ENCODE peak calls at places on chromosomes 12 and 14, in seven cellular contexts. One of them, this sample, is unnamed.

GRCh38 chr12:93789767-93790166 is 112.6 kb downstream of the CRADD start:
- DNase-seq in adrenal gland: no peak
- DNase-seq in AG04450: no peak
- DNase-seq in uterus: no peak
- DNase-seq in gastrocnemius medialis: no peak
- DNase-seq in left lung: no peak
- DNase-seq in breast epithelium: no peak
- DNase-seq in this sample: no peak

GRCh38 chr12:124466200-124467128 is 100.9 kb downstream of the NCOR2 start:
- DNase-seq in adrenal gland: peak
- DNase-seq in gastrocnemius medialis: peak
- DNase-seq in uterus: no peak
- DNase-seq in AG04450: no peak
- DNase-seq in left lung: peak
- DNase-seq in breast epithelium: no peak
- DNase-seq in this sample: no peak

GRCh38 chr14:69260979-69261605 is 1.1 kb downstream of the GALNT16 start:
- DNase-seq in breast epithelium: no peak
- DNase-seq in uterus: no peak
- DNase-seq in left lung: no peak
- DNase-seq in AG04450: no peak
- DNase-seq in gastrocnemius medialis: no peak
- DNase-seq in adrenal gland: peak
- DNase-seq in this sample: no peak

GRCh38 chr12:113778432-113779128 is 187.5 kb downstream of the RBM19 start:
- DNase-seq in AG04450: no peak
- DNase-seq in uterus: no peak
- DNase-seq in adrenal gland: no peak
- DNase-seq in gastrocnemius medialis: no peak
- DNase-seq in breast epithelium: no peak
- DNase-seq in left lung: no peak
- DNase-seq in this sample: no peak

GRCh38 chr14:71372411-71372838 is 465.2 kb downstream of the PCNX1 start:
- DNase-seq in gastrocnemius medialis: no peak
- DNase-seq in left lung: no peak
- DNase-seq in adrenal gland: no peak
- DNase-seq in uterus: no peak
- DNase-seq in AG04450: peak
- DNase-seq in breast epithelium: no peak
- DNase-seq in this sample: no peak

GRCh38 chr14:64212666-64213065 is 81.5 kb downstream of the ESR2 start:
- DNase-seq in uterus: no peak
- DNase-seq in gastrocnemius medialis: no peak
- DNase-seq in breast epithelium: no peak
- DNase-seq in AG04450: no peak
- DNase-seq in adrenal gland: no peak
- DNase-seq in left lung: no peak
- DNase-seq in this sample: no peak

GRCh38 chr12:121801601-121802484 is 2.0 kb upstream of the SETD1B start:
- DNase-seq in adrenal gland: no peak
- DNase-seq in uterus: no peak
- DNase-seq in breast epithelium: no peak
- DNase-seq in AG04450: no peak
- DNase-seq in left lung: no peak
- DNase-seq in gastrocnemius medialis: no peak
- DNase-seq in this sample: no peak

GRCh38 chr14:63659726-63660125 is 18.1 kb upstream of the WDR89 start:
- DNase-seq in gastrocnemius medialis: no peak
- DNase-seq in uterus: no peak
- DNase-seq in adrenal gland: no peak
- DNase-seq in AG04450: no peak
- DNase-seq in breast epithelium: no peak
- DNase-seq in left lung: no peak
- DNase-seq in this sample: peak

GRCh38 chr12:108424026-108424425 is 84.9 kb upstream of the CMKLR1 start:
- DNase-seq in adrenal gland: no peak
- DNase-seq in uterus: no peak
- DNase-seq in AG04450: no peak
- DNase-seq in breast epithelium: no peak
- DNase-seq in left lung: no peak
- DNase-seq in gastrocnemius medialis: no peak
- DNase-seq in this sample: no peak

GRCh38 chr12:92955997-92956663 is 27.0 kb upstream of the EEA1 start:
- DNase-seq in AG04450: peak
- DNase-seq in left lung: no peak
- DNase-seq in adrenal gland: no peak
- DNase-seq in uterus: no peak
- DNase-seq in breast epithelium: no peak
- DNase-seq in gastrocnemius medialis: no peak
- DNase-seq in this sample: no peak

GRCh38 chr14:49876563-49877127 is 16.2 kb upstream of the ARF6 start:
- DNase-seq in AG04450: no peak
- DNase-seq in breast epithelium: no peak
- DNase-seq in gastrocnemius medialis: no peak
- DNase-seq in uterus: no peak
- DNase-seq in adrenal gland: peak
- DNase-seq in left lung: no peak
- DNase-seq in this sample: no peak

GRCh38 chr14:42192659-42193425 is 586.2 kb downstream of the LRFN5 start:
- DNase-seq in breast epithelium: no peak
- DNase-seq in adrenal gland: no peak
- DNase-seq in AG04450: peak
- DNase-seq in gastrocnemius medialis: no peak
- DNase-seq in uterus: no peak
- DNase-seq in left lung: no peak
- DNase-seq in this sample: no peak

GRCh38 chr14:31419179-31420012 is 954 bp downstream of the HEATR5A start:
- DNase-seq in AG04450: no peak
- DNase-seq in uterus: no peak
- DNase-seq in adrenal gland: no peak
- DNase-seq in breast epithelium: no peak
- DNase-seq in left lung: no peak
- DNase-seq in gastrocnemius medialis: no peak
- DNase-seq in this sample: no peak

GRCh38 chr14:72169521-72169920 is 237.3 kb downstream of the RGS6 start:
- DNase-seq in breast epithelium: no peak
- DNase-seq in adrenal gland: no peak
- DNase-seq in gastrocnemius medialis: no peak
- DNase-seq in left lung: no peak
- DNase-seq in uterus: no peak
- DNase-seq in AG04450: no peak
- DNase-seq in this sample: no peak

GRCh38 chr12:32535260-32535999 is 136.1 kb downstream of the FGD4 start:
- DNase-seq in left lung: peak
- DNase-seq in gastrocnemius medialis: peak
- DNase-seq in uterus: peak
- DNase-seq in adrenal gland: peak
- DNase-seq in AG04450: no peak
- DNase-seq in breast epithelium: no peak
- DNase-seq in this sample: peak

GRCh38 chr12:62191747-62192485 is 68.3 kb upstream of the USP15 start:
- DNase-seq in gastrocnemius medialis: no peak
- DNase-seq in uterus: no peak
- DNase-seq in AG04450: no peak
- DNase-seq in breast epithelium: no peak
- DNase-seq in adrenal gland: peak
- DNase-seq in left lung: peak
- DNase-seq in this sample: peak

GRCh38 chr14:70013269-70013873 is 134.2 kb downstream of the SMOC1 start:
- DNase-seq in breast epithelium: no peak
- DNase-seq in uterus: no peak
- DNase-seq in AG04450: no peak
- DNase-seq in adrenal gland: peak
- DNase-seq in gastrocnemius medialis: no peak
- DNase-seq in left lung: no peak
- DNase-seq in this sample: no peak

GRCh38 chr12:41795910-41796309 is 348.8 kb downstream of the GXYLT1 start:
- DNase-seq in breast epithelium: no peak
- DNase-seq in adrenal gland: no peak
- DNase-seq in left lung: no peak
- DNase-seq in AG04450: no peak
- DNase-seq in uterus: no peak
- DNase-seq in gastrocnemius medialis: no peak
- DNase-seq in this sample: no peak

GRCh38 chr12:12823811-12824210 is 10.7 kb downstream of the DDX47 start:
- DNase-seq in AG04450: no peak
- DNase-seq in breast epithelium: no peak
- DNase-seq in uterus: no peak
- DNase-seq in gastrocnemius medialis: no peak
- DNase-seq in left lung: no peak
- DNase-seq in adrenal gland: no peak
- DNase-seq in this sample: no peak

GRCh38 chr12:118063567-118064391 is 2.8 kb upstream of the WSB2 start:
- DNase-seq in adrenal gland: no peak
- DNase-seq in left lung: no peak
- DNase-seq in breast epithelium: no peak
- DNase-seq in AG04450: no peak
- DNase-seq in gastrocnemius medialis: no peak
- DNase-seq in uterus: no peak
- DNase-seq in this sample: no peak

GRCh38 chr14:68391292-68392014 is 401.4 kb downstream of the ZFP36L1 start:
- DNase-seq in AG04450: no peak
- DNase-seq in left lung: no peak
- DNase-seq in gastrocnemius medialis: peak
- DNase-seq in breast epithelium: no peak
- DNase-seq in uterus: peak
- DNase-seq in adrenal gland: no peak
- DNase-seq in this sample: no peak

GRCh38 chr12:132125736-132126135 is 18.4 kb downstream of the DDX51 start:
- DNase-seq in adrenal gland: no peak
- DNase-seq in AG04450: no peak
- DNase-seq in uterus: no peak
- DNase-seq in breast epithelium: no peak
- DNase-seq in left lung: no peak
- DNase-seq in gastrocnemius medialis: no peak
- DNase-seq in this sample: no peak
- H3K27ac ChIP-seq in adrenal gland: no peak
- H3K27ac ChIP-seq in AG04450: no peak
- H3K27ac ChIP-seq in uterus: no peak
- H3K27ac ChIP-seq in breast epithelium: no peak
- H3K27ac ChIP-seq in left lung: no peak
- H3K27ac ChIP-seq in gastrocnemius medialis: no peak
- H3K27ac ChIP-seq in this sample: no peak

GRCh38 chr14:36495666-36496065 is 24.4 kb downstream of the NKX2-1 start:
- DNase-seq in gastrocnemius medialis: no peak
- DNase-seq in left lung: no peak
- DNase-seq in AG04450: no peak
- DNase-seq in uterus: no peak
- DNase-seq in adrenal gland: no peak
- DNase-seq in breast epithelium: no peak
- DNase-seq in this sample: no peak
- TF ChIP-seq CTCF in gastrocnemius medialis: no peak
- TF ChIP-seq CTCF in left lung: no peak
- TF ChIP-seq CTCF in AG04450: no peak
- TF ChIP-seq CTCF in uterus: no peak
- TF ChIP-seq CTCF in adrenal gland: no peak
- TF ChIP-seq CTCF in breast epithelium: no peak
- TF ChIP-seq CTCF in this sample: no peak

GRCh38 chr14:101118746-101119610 is 215.5 kb upstream of the RTL1 start:
- DNase-seq in uterus: no peak
- DNase-seq in gastrocnemius medialis: peak
- DNase-seq in left lung: peak
- DNase-seq in adrenal gland: no peak
- DNase-seq in breast epithelium: no peak
- DNase-seq in AG04450: no peak
- DNase-seq in this sample: no peak

GRCh38 chr14:101122114-101122854 is 218.8 kb upstream of the RTL1 start:
- DNase-seq in gastrocnemius medialis: no peak
- DNase-seq in left lung: peak
- DNase-seq in breast epithelium: no peak
- DNase-seq in AG04450: no peak
- DNase-seq in adrenal gland: no peak
- DNase-seq in uterus: peak
- DNase-seq in this sample: no peak

GRCh38 chr14:101121399-101122113 is 218.0 kb upstream of the RTL1 start:
- DNase-seq in adrenal gland: no peak
- DNase-seq in breast epithelium: no peak
- DNase-seq in AG04450: no peak
- DNase-seq in gastrocnemius medialis: no peak
- DNase-seq in uterus: peak
- DNase-seq in left lung: peak
- DNase-seq in this sample: no peak

GRCh38 chr14:101120636-101121398 is 217.3 kb upstream of the RTL1 start:
- DNase-seq in left lung: peak
- DNase-seq in breast epithelium: no peak
- DNase-seq in adrenal gland: peak
- DNase-seq in AG04450: no peak
- DNase-seq in uterus: peak
- DNase-seq in gastrocnemius medialis: peak
- DNase-seq in this sample: no peak

GRCh38 chr14:101119830-101120571 is 216.5 kb upstream of the RTL1 start:
- DNase-seq in breast epithelium: no peak
- DNase-seq in left lung: peak
- DNase-seq in gastrocnemius medialis: peak
- DNase-seq in AG04450: no peak
- DNase-seq in adrenal gland: no peak
- DNase-seq in uterus: peak
- DNase-seq in this sample: peak
- H3K4me3 ChIP-seq in breast epithelium: peak
- H3K4me3 ChIP-seq in left lung: peak
- H3K4me3 ChIP-seq in gastrocnemius medialis: no peak
- H3K4me3 ChIP-seq in AG04450: no peak
- H3K4me3 ChIP-seq in adrenal gland: no peak
- H3K4me3 ChIP-seq in uterus: no peak
- H3K4me3 ChIP-seq in this sample: no peak

DNA sequence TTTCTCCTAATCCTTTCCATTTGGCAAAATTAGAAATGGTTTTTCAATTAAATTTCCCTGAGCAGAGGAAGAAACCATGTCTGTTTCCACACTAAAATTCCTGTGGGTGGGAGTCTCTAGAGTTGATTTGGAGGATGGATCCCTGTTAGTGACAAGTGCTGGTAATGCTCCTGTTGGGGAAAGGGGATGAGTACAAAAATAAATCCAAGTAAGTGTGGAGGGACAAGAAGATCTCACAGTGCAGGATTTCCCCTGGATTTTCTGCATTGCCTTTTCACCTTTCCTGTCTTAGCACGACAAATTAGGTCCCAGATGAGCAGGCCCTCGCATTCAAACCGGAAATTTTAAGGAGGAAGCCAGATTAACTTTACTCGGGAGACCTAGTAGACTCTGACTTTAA is 107.5 kb downstream of the DAD1 start:
- DNase-seq in AG04450: no peak
- DNase-seq in gastrocnemius medialis: no peak
- DNase-seq in adrenal gland: no peak
- DNase-seq in uterus: no peak
- DNase-seq in left lung: no peak
- DNase-seq in breast epithelium: no peak
- DNase-seq in this sample: no peak
- H3K27ac ChIP-seq in AG04450: no peak
- H3K27ac ChIP-seq in gastrocnemius medialis: no peak
- H3K27ac ChIP-seq in adrenal gland: no peak
- H3K27ac ChIP-seq in uterus: peak
- H3K27ac ChIP-seq in left lung: no peak
- H3K27ac ChIP-seq in breast epithelium: no peak
- H3K27ac ChIP-seq in this sample: no peak

GRCh38 chr12:2691340-2692111 is 103.2 kb upstream of the FKBP4 start:
- DNase-seq in breast epithelium: peak
- DNase-seq in gastrocnemius medialis: no peak
- DNase-seq in AG04450: no peak
- DNase-seq in left lung: no peak
- DNase-seq in adrenal gland: no peak
- DNase-seq in uterus: no peak
- DNase-seq in this sample: no peak
- TF ChIP-seq CTCF in breast epithelium: no peak
- TF ChIP-seq CTCF in gastrocnemius medialis: no peak
- TF ChIP-seq CTCF in AG04450: no peak
- TF ChIP-seq CTCF in left lung: no peak
- TF ChIP-seq CTCF in adrenal gland: no peak
- TF ChIP-seq CTCF in uterus: no peak
- TF ChIP-seq CTCF in this sample: no peak

This sample was measured in dorsolateral prefrontal cortex.